ENCODE peak calls at places on chromosomes 2 and 18, in five cellular contexts. R, P, X, N and W are unnamed samples.

GRCh38 chr2:26474261-26474785 is 3.6 kb downstream of the OTOF start:
- DNase-seq in N (no peak), R (no peak), P (no peak), X (no peak), W (no peak)

GRCh38 chr18:59021500-59021899 is 118.2 kb upstream of the SEC11C start:
- DNase-seq in X (no peak), R (no peak), P (no peak), N (no peak), W (no peak)

GRCh38 chr2:176134978-176135575 is 5.6 kb downstream of the HOXD8 start:
- DNase-seq in P (no peak), N (no peak), X (peak; percentile 33), R (peak; percentile 23), W (no peak)

GRCh38 chr2:19669605-19670004 is 232.2 kb downstream of the TTC32 start:
- DNase-seq in X (no peak), R (no peak), P (no peak), N (no peak), W (no peak)

GRCh38 chr2:155830817-155831579 is 501.5 kb downstream of the NR4A2 start:
- DNase-seq in R (no peak), X (no peak), P (no peak), N (no peak), W (no peak)

GRCh38 chr2:187884003-187884402 is 329.8 kb upstream of the TFPI start:
- DNase-seq in N (no peak), X (no peak), P (no peak), R (no peak), W (no peak)

GRCh38 chr2:27964067-27964466 is 73.5 kb downstream of the BABAM2 start:
- DNase-seq in P (no peak), X (no peak), R (no peak), N (no peak), W (no peak)

GRCh38 chr18:59180150-59180845 is 39.7 kb upstream of the GRP start:
- DNase-seq in R (no peak), P (no peak), X (no peak), N (no peak), W (no peak)

GRCh38 chr2:140905078-140905781 is 1225.6 kb downstream of the LRP1B start:
- DNase-seq in N (no peak), P (no peak), X (peak; percentile 67), R (no peak), W (no peak)

GRCh38 chr18:51135795-51136194 is 61.7 kb downstream of the MEX3C start:
- DNase-seq in X (no peak), N (no peak), P (no peak), R (peak; percentile 23), W (no peak)

GRCh38 chr18:2589345-2590060 is 18.1 kb downstream of the NDC80 start:
- DNase-seq in X (no peak), R (peak; percentile 78), N (no peak), P (no peak), W (no peak)

GRCh38 chr18:3595282-3596273 is 145.6 kb downstream of the TGIF1 start:
- DNase-seq in X (no peak), R (peak; percentile 92), P (no peak), N (peak; percentile 82), W (no peak)

GRCh38 chr2:46876741-46877384 is 38.7 kb downstream of the MCFD2 start:
- DNase-seq in R (peak; percentile 67), X (no peak), N (no peak), P (no peak), W (peak; percentile 36)

GRCh38 chr2:15527074-15527739 is 33.9 kb downstream of the NBAS start:
- DNase-seq in R (peak; percentile 15), P (no peak), X (no peak), N (no peak), W (no peak)

GRCh38 chr2:22894761-22895160 is 490.2 kb upstream of the KLHL29 start:
- DNase-seq in N (no peak), P (no peak), X (no peak), R (no peak), W (no peak)

GRCh38 chr18:49944681-49945080 is 131.3 kb upstream of the ACAA2 start:
- DNase-seq in N (no peak), X (no peak), R (no peak), P (no peak), W (no peak)

GRCh38 chr18:12904012-12904516 is 20.0 kb upstream of the PTPN2 start:
- DNase-seq in R (no peak), P (no peak), X (no peak), N (no peak), W (no peak)

GRCh38 chr2:94870392-94871225 is 621 bp upstream of the TEKT4 start:
- DNase-seq in P (no peak), N (no peak), X (peak; percentile 95), R (peak; percentile 17), W (peak; percentile 35)

GRCh38 chr2:28294451-28294850 is 98.2 kb upstream of the FOSL2 start:
- DNase-seq in P (no peak), R (no peak), N (no peak), X (no peak), W (no peak)

GRCh38 chr2:148926291-148926961 is 51.4 kb downstream of the KIF5C start:
- DNase-seq in R (peak; percentile 48), P (peak; percentile 28), N (peak; percentile 9), X (peak; percentile 65), W (peak; percentile 68)

GRCh38 chr2:26574066-26574899 is 66.9 kb downstream of the CIB4 start:
- DNase-seq in N (no peak), P (no peak), R (no peak), X (no peak), W (no peak)

GRCh38 chr2:98605076-98605475 is 3.2 kb downstream of the COA5 start:
- DNase-seq in X (no peak), R (no peak), N (no peak), P (no peak), W (no peak)

GRCh38 chr2:117996525-117996924 is 17.3 kb downstream of the CCDC93 start:
- DNase-seq in R (no peak), N (no peak), P (no peak), X (no peak), W (no peak)

GRCh38 chr2:181395871-181396574 is 61.2 kb upstream of the ITGA4 start:
- DNase-seq in P (no peak), R (no peak), N (no peak), X (no peak), W (no peak)

GRCh38 chr2:216519154-216519762 is 20.6 kb downstream of the RPL37A start:
- DNase-seq in X (peak; percentile 61), R (peak; percentile 82), P (peak; percentile 81), N (no peak), W (peak; percentile 65)

GRCh38 chr2:11123856-11124759 is 31.2 kb upstream of the SLC66A3 start:
- DNase-seq in P (peak; percentile 66), R (peak; percentile 43), N (no peak), X (peak; percentile 97), W (peak; percentile 86)

GRCh38 chr2:233247744-233248143 is 3.7 kb upstream of the ATG16L1 start:
- DNase-seq in P (no peak), R (peak; percentile 61), X (no peak), N (no peak), W (no peak)

GRCh38 chr2:235135990-235136561 is 184.3 kb downstream of the SH3BP4 start:
- DNase-seq in R (peak; percentile 78), X (peak; percentile 85), P (peak; percentile 87), N (no peak), W (peak; percentile 74)

GRCh38 chr2:68767031-68767961 is 32.7 kb downstream of the ARHGAP25 start:
- DNase-seq in R (no peak), P (no peak), N (no peak), X (no peak), W (no peak)

GRCh38 chr18:47605093-47605492 is 325.4 kb downstream of the SMAD2 start:
- DNase-seq in P (no peak), X (no peak), N (no peak), R (no peak), W (no peak)

GRCh38 chr2:159971365-159972122 is 90.9 kb downstream of the PLA2R1 start:
- DNase-seq in X (no peak), R (no peak), P (no peak), N (no peak), W (no peak)

GRCh38 chr18:49563130-49563540 is 1.3 kb downstream of the LIPG start:
- DNase-seq in P (no peak), N (no peak), X (no peak), R (no peak), W (no peak)

GRCh38 chr2:205911306-205911705 is 174.7 kb downstream of the INO80D start:
- DNase-seq in N (no peak), P (no peak), X (no peak), R (no peak), W (no peak)

DNA sequence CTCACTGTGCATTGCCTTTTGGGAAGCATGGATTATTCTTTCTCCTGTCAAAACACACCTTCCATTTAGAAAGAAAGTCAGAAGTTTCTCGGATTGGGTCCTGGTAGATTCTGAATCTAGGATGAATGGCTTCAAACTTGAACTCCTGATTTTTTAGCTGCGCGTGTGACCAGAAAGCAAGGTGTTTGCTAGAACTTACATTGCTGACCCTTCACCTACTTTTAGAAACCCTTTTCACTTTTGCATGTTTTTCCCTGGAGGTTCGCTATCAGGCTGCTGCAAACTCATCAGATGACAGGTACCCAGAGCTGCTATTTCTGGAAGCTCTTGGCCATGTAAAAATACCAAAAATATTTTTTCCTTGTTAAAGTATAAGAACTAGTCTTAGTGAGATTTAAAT is 132.0 kb downstream of the QPCT start:
- DNase-seq in N (no peak), R (no peak), P (no peak), X (no peak), W (no peak)
- TF ChIP-seq SUZ12 in N (no peak), R (no peak), P (no peak), X (no peak), W (no peak)

GRCh38 chr2:168705534-168706470 is 96.6 kb upstream of the NOSTRIN start:
- DNase-seq in N (no peak), P (no peak), R (peak; percentile 12), X (no peak), W (peak; percentile 14)
- TF ChIP-seq SUZ12 in N (no peak), P (no peak), R (no peak), X (no peak), W (no peak)

GRCh38 chr2:195407782-195408181 is 249.2 kb upstream of the SLC39A10 start:
- DNase-seq in R (no peak), X (no peak), N (no peak), P (no peak), W (no peak)
- TF ChIP-seq SUZ12 in R (no peak), X (no peak), N (no peak), P (no peak), W (no peak)

DNA sequence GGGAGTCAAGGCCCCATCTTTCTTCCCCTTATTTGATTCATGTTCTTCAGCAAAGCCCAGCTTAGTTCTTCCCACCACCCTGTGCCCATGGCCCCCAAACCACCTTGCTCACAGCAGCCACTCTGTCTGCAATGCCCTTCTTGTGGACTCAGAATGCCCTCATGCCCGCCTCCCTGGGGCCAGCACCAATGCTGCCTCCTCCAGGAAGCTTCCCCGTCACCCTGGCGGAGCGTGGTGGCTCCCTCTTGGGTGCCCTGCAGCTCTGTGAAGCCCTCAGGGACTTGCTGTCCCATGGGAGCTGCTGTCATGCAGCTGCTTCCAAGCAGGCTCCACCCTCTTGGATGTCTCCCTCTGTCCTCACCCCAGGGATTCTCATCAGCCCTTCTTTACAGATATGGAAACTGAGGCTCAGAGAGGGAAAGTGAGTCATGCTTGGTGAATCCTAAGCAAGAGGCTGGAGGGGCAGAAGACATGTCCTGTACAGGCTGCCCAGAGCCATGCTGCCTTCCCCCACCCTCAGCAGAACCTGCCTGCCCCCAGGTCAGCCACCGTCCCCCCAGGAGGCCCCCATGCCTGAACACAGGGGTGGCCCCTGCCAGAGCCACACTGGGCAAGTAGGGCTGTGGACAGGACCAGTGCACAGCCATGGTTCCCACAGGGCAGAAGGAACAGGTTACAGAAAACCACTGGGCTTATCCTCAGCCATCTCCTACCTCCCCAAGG is 11.8 kb upstream of the DUSP2 start:
- DNase-seq in P (no peak), N (peak; percentile 71), X (no peak), R (no peak), W (no peak)
- TF ChIP-seq SUZ12 in P (no peak), N (no peak), X (no peak), R (no peak), W (no peak)